ENCODE peak calls at places on chromosomes 6 and 20, in six cellular contexts. S is activated naive CD4-positive, alpha-beta T cell; B is B cell; U is stimulated activated naive CD8-positive, alpha-beta T cell treated with anti-CD3 and anti-CD28 coated beads, Interleukin-15, Interleukin-2, amounts not matched to agents 100 U/mL and 50 U/mL, for 24 hours; G is stromal cell of bone marrow; M is ecto neural progenitor cell. C is an unnamed sample.

GRCh38 chr20:63087872-63088680 is 81.3 kb upstream of the BHLHE23 start:
- DNase-seq in S (no peak), B (no peak), U (peak), G (no peak), M (peak), C (no peak)

GRCh38 chr6:119351005-119351394 is 1.4 kb upstream of the MAN1A1 start:
- DNase-seq in S (no peak), B (no peak), U (no peak), G (peak), M (no peak), C (no peak)

GRCh38 chr20:2341336-2341735 is 39.4 kb upstream of the TGM6 start:
- DNase-seq in S (no peak), B (no peak), U (no peak), G (no peak), M (no peak), C (no peak)

GRCh38 chr6:149896491-149896890 is 1.4 kb downstream of the RAET1E start:
- DNase-seq in S (no peak), B (no peak), U (no peak), G (no peak), M (no peak), C (no peak)

GRCh38 chr6:125834347-125834746 is 43.6 kb downstream of the NCOA7 start:
- DNase-seq in S (no peak), B (no peak), U (no peak), G (no peak), M (no peak), C (no peak)

GRCh38 chr6:7201732-7202541 is 94.2 kb downstream of the RREB1 start:
- DNase-seq in S (no peak), B (peak), U (peak), G (no peak), M (no peak), C (no peak)

GRCh38 chr20:59032713-59033059 is 551 bp upstream of the ATP5F1E start:
- DNase-seq in S (no peak), B (no peak), U (no peak), G (no peak), M (no peak), C (no peak)

GRCh38 chr20:19070681-19071441 is 141.6 kb upstream of the SLC24A3 start:
- DNase-seq in S (no peak), B (no peak), U (no peak), G (no peak), M (peak), C (no peak)

GRCh38 chr6:10144772-10145171 is 270.1 kb downstream of the TFAP2A start:
- DNase-seq in S (no peak), B (no peak), U (no peak), G (no peak), M (no peak), C (no peak)

GRCh38 chr6:150934380-150934779 is 68.9 kb downstream of the MTHFD1L start:
- DNase-seq in S (no peak), B (no peak), U (no peak), G (peak), M (no peak), C (no peak)

GRCh38 chr6:3421763-3422456 is 34.9 kb downstream of the SLC22A23 start:
- DNase-seq in S (no peak), B (no peak), U (no peak), G (peak), M (no peak), C (no peak)

GRCh38 chr20:62111148-62111547 is 11.1 kb upstream of the LSM14B start:
- DNase-seq in S (no peak), B (no peak), U (no peak), G (no peak), M (no peak), C (no peak)

GRCh38 chr20:63145156-63145555 is 70.8 kb downstream of the YTHDF1 start:
- DNase-seq in S (no peak), B (no peak), U (no peak), G (no peak), M (no peak), C (no peak)

GRCh38 chr20:9051508-9051907 is 17.4 kb upstream of the PLCB4 start:
- DNase-seq in S (no peak), B (no peak), U (no peak), G (peak), M (no peak), C (no peak)

GRCh38 chr6:169722362-169723199 is 1.7 kb downstream of the PHF10 start:
- DNase-seq in S (peak), B (peak), U (peak), G (no peak), M (peak), C (no peak)

GRCh38 chr20:63290677-63291472 is 2.1 kb upstream of the COL20A1 start:
- DNase-seq in S (peak), B (peak), U (peak), G (no peak), M (peak), C (no peak)

GRCh38 chr20:25288291-25289181 is 40.7 kb downstream of the PYGB start:
- DNase-seq in S (no peak), B (no peak), U (no peak), G (no peak), M (no peak), C (no peak)

GRCh38 chr6:107666084-107666981 is 157.8 kb downstream of the SCML4 start:
- DNase-seq in S (no peak), B (no peak), U (no peak), G (no peak), M (no peak), C (no peak)

GRCh38 chr6:125102901-125103300 is 50.7 kb upstream of the TPD52L1 start:
- DNase-seq in S (no peak), B (no peak), U (no peak), G (peak), M (no peak), C (no peak)

GRCh38 chr6:3202999-3203696 is 24.3 kb downstream of the TUBB2B start:
- DNase-seq in S (no peak), B (no peak), U (no peak), G (no peak), M (peak), C (no peak)

GRCh38 chr6:156427345-156427744 is 349.8 kb upstream of the ARID1B start:
- DNase-seq in S (no peak), B (no peak), U (no peak), G (peak), M (no peak), C (no peak)

C was measured in cortex of kidney.